ENCODE peak calls at places on chromosomes 16 and 17, in four cellular contexts. One of them, this sample, is unnamed.

GRCh38 chr16:82040296-82040695 is 5.2 kb downstream of the HSD17B2 start:
- DNase-seq in PC-3: no peak
- DNase-seq in A673: no peak
- DNase-seq in GM23248: no peak
- DNase-seq in this sample: no peak

GRCh38 chr17:2374549-2375285 is 26.1 kb downstream of the MNT start:
- DNase-seq in A673: no peak
- DNase-seq in PC-3: no peak
- DNase-seq in GM23248: no peak
- DNase-seq in this sample: no peak

GRCh38 chr17:12996357-12996756 is 21.5 kb downstream of the ELAC2 start:
- DNase-seq in A673: no peak
- DNase-seq in GM23248: no peak
- DNase-seq in PC-3: no peak
- DNase-seq in this sample: no peak

GRCh38 chr16:89242795-89243200 is 25.3 kb downstream of the ZNF778 start:
- DNase-seq in PC-3: no peak
- DNase-seq in GM23248: no peak
- DNase-seq in A673: no peak
- DNase-seq in this sample: no peak

GRCh38 chr17:44219636-44220210 is at the start of gene UBTF:
- DNase-seq in PC-3: peak
- DNase-seq in A673: peak
- DNase-seq in GM23248: peak
- DNase-seq in this sample: peak

GRCh38 chr17:66426397-66427033 is 124.1 kb downstream of the PRKCA start:
- DNase-seq in GM23248: peak
- DNase-seq in A673: peak
- DNase-seq in PC-3: peak
- DNase-seq in this sample: peak

GRCh38 chr16:89052824-89053724 is 40.6 kb upstream of the ACSF3 start:
- DNase-seq in PC-3: peak
- DNase-seq in A673: peak
- DNase-seq in GM23248: peak
- DNase-seq in this sample: peak

GRCh38 chr17:2547176-2547575 is 35.5 kb upstream of the METTL16 start:
- DNase-seq in A673: peak
- DNase-seq in GM23248: peak
- DNase-seq in PC-3: peak
- DNase-seq in this sample: peak

GRCh38 chr16:83781-84615 is 6.0 kb downstream of the MPG start:
- DNase-seq in A673: no peak
- DNase-seq in GM23248: peak
- DNase-seq in PC-3: no peak
- DNase-seq in this sample: peak

GRCh38 chr16:11712122-11712521 is 30.5 kb downstream of the TXNDC11 start:
- DNase-seq in GM23248: no peak
- DNase-seq in PC-3: no peak
- DNase-seq in A673: no peak
- DNase-seq in this sample: no peak

GRCh38 chr17:36928450-36929125 is 8.7 kb upstream of the LHX1 start:
- DNase-seq in PC-3: no peak
- DNase-seq in GM23248: no peak
- DNase-seq in A673: no peak
- DNase-seq in this sample: no peak

GRCh38 chr17:65561394-65562205 is at the start of gene AXIN2:
- DNase-seq in GM23248: peak
- DNase-seq in A673: peak
- DNase-seq in PC-3: peak
- DNase-seq in this sample: peak

GRCh38 chr17:40035162-40035559 is 19.0 kb downstream of the MED24 start:
- DNase-seq in A673: peak
- DNase-seq in GM23248: peak
- DNase-seq in PC-3: no peak
- DNase-seq in this sample: peak

GRCh38 chr17:50763716-50764450 is 3.4 kb downstream of the ANKRD40CL start:
- DNase-seq in PC-3: peak
- DNase-seq in A673: peak
- DNase-seq in GM23248: no peak
- DNase-seq in this sample: no peak

GRCh38 chr17:45186955-45187354 is 25.3 kb downstream of the HEXIM2 start:
- DNase-seq in A673: no peak
- DNase-seq in PC-3: no peak
- DNase-seq in GM23248: no peak
- DNase-seq in this sample: no peak

GRCh38 chr16:2815299-2815771 is 1.7 kb upstream of the PRSS21 start:
- DNase-seq in A673: no peak
- DNase-seq in PC-3: no peak
- DNase-seq in GM23248: no peak
- DNase-seq in this sample: no peak

GRCh38 chr16:61179571-61179970 is 856.7 kb downstream of the CDH8 start:
- DNase-seq in GM23248: no peak
- DNase-seq in PC-3: no peak
- DNase-seq in A673: no peak
- DNase-seq in this sample: no peak

GRCh38 chr16:24537474-24538337 is 1.7 kb upstream of the RBBP6 start:
- DNase-seq in PC-3: no peak
- DNase-seq in A673: peak
- DNase-seq in GM23248: peak
- DNase-seq in this sample: no peak

GRCh38 chr16:56107944-56108583 is 83.2 kb upstream of the GNAO1 start:
- DNase-seq in A673: no peak
- DNase-seq in GM23248: no peak
- DNase-seq in PC-3: no peak
- DNase-seq in this sample: no peak

GRCh38 chr17:39357488-39357887 is 43.9 kb downstream of the FBXL20 start:
- DNase-seq in GM23248: no peak
- DNase-seq in PC-3: no peak
- DNase-seq in A673: no peak
- DNase-seq in this sample: peak

GRCh38 chr17:6557040-6557438 is 684 bp upstream of the PITPNM3 start:
- DNase-seq in A673: no peak
- DNase-seq in PC-3: no peak
- DNase-seq in GM23248: no peak
- DNase-seq in this sample: no peak

GRCh38 chr17:6556121-6557039 is at the start of gene PITPNM3:
- DNase-seq in A673: no peak
- DNase-seq in PC-3: peak
- DNase-seq in GM23248: peak
- DNase-seq in this sample: no peak

GRCh38 chr17:6554871-6555330 is 1.5 kb downstream of the PITPNM3 start:
- DNase-seq in A673: no peak
- DNase-seq in PC-3: peak
- DNase-seq in GM23248: no peak
- DNase-seq in this sample: no peak

GRCh38 chr17:6554336-6554735 is 2.0 kb downstream of the PITPNM3 start:
- DNase-seq in GM23248: no peak
- DNase-seq in A673: no peak
- DNase-seq in PC-3: no peak
- DNase-seq in this sample: no peak

DNA sequence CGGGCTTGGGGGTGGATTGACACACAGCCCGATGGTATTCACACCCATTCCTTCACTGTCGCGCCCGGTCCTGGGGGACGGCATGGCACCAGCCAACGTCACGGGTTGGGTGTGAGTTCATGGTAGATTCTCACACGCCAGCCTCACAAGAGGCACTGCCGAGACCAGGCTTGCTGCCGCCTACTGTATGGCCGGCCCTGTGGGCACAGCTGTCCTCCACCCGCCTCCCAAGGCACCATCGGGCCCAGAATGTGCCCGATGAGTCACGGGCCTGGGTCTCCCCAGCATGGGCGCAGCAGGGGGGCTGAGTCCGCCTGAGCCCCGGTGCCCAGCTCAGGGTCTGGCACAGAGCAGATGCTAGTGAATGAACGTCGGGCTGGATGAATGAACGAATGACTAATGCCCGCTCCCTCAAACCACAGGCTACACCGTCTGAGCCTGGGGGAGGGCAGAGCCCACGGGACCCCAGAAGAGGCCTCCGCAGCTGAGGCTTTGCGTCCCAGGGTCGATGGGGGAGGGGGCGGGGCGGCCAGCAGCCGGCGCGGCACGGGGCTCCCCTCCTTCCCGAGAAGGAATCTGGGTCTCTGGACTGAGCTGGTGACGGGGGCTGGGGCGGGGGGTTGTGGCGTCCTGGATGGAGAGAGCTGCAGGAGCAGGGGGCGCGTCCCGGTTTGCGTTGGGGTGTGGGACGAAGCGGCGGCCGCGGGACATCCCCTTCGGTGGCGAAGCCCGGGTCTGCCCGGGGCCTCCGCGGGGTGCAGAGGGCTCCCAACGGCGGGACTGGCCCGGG is 829 bp downstream of the PITPNM3 start:
- DNase-seq in GM23248: peak
- DNase-seq in A673: no peak
- DNase-seq in PC-3: peak
- DNase-seq in this sample: peak
- TF ChIP-seq EZH2 in GM23248: no peak
- TF ChIP-seq EZH2 in A673: no peak
- TF ChIP-seq EZH2 in PC-3: no peak
- TF ChIP-seq EZH2 in this sample: peak

GRCh38 chr17:64022631-64023063 is 2.2 kb upstream of the ICAM2 start:
- DNase-seq in PC-3: no peak
- DNase-seq in GM23248: no peak
- DNase-seq in A673: no peak
- DNase-seq in this sample: no peak

GRCh38 chr17:64017381-64017980 is 3.0 kb downstream of the ICAM2 start:
- DNase-seq in PC-3: peak
- DNase-seq in A673: no peak
- DNase-seq in GM23248: no peak
- DNase-seq in this sample: no peak

GRCh38 chr17:64016974-64017373 is 3.5 kb downstream of the ICAM2 start:
- DNase-seq in PC-3: no peak
- DNase-seq in A673: no peak
- DNase-seq in GM23248: no peak
- DNase-seq in this sample: no peak

GRCh38 chr17:64020068-64020766 is at the start of gene ICAM2:
- DNase-seq in PC-3: no peak
- DNase-seq in GM23248: no peak
- DNase-seq in A673: no peak
- DNase-seq in this sample: no peak

DNA sequence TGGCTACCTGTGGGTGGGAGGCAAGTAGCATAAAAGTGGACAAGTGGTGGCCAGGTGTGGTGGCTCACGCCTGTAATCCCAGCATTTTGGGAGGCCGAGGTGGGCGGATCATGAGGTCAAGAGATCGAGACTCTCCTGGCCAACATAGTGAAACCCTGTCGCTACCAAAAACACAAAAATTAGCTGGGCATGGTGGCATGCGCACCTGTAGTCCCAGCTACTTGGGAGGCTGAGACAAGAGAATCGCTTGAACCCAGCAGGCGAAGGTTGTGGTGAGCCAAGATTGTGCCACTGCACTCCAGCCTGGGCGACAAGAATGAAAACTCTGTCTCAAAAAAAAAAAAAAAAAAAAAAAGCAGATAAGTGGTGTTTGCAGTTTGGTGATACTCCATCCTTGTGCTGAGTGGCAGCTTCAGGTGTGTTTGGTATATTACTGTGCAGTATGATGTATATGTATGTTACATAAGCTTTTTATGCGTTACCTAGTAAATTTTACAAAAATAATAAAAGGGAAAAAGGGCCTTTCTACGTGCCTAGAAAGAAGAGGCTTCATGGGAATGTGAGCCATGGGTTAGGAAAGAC is 856 bp downstream of the ICAM2 start:
- DNase-seq in PC-3: no peak
- DNase-seq in GM23248: no peak
- DNase-seq in A673: no peak
- DNase-seq in this sample: no peak
- H3K4me3 ChIP-seq in PC-3: no peak
- H3K4me3 ChIP-seq in GM23248: no peak
- H3K4me3 ChIP-seq in A673: no peak
- H3K4me3 ChIP-seq in this sample: no peak

DNA sequence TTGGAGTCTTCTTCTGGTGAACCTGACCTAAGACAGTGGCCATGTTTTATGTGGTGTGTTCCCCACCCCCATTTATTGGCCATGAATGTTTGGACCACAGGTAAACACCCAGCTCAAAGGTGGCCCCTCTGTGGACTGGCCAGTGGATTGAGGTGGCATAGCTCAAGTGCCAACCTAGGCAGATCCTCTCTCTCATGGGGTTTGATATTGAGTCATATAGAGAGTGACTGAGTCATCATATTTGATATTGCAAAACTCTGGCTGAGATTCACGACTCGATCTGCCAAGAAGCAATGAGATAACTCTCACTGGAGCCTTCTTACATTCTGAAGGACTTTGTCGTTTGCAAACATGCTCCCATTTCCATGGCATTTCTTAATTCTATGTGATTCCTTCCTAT is 10.5 kb upstream of the TEKT3 start:
- DNase-seq in A673: no peak
- DNase-seq in GM23248: peak
- DNase-seq in PC-3: peak
- DNase-seq in this sample: peak
- H3K27ac ChIP-seq in A673: no peak
- H3K27ac ChIP-seq in GM23248: peak
- H3K27ac ChIP-seq in PC-3: peak
- H3K27ac ChIP-seq in this sample: no peak

GRCh38 chr17:29640981-29641642 is 18.4 kb upstream of the CORO6 start:
- DNase-seq in GM23248: no peak
- DNase-seq in A673: no peak
- DNase-seq in PC-3: no peak
- DNase-seq in this sample: no peak
- TF ChIP-seq EZH2 in GM23248: no peak
- TF ChIP-seq EZH2 in A673: no peak
- TF ChIP-seq EZH2 in PC-3: no peak
- TF ChIP-seq EZH2 in this sample: no peak

DNA sequence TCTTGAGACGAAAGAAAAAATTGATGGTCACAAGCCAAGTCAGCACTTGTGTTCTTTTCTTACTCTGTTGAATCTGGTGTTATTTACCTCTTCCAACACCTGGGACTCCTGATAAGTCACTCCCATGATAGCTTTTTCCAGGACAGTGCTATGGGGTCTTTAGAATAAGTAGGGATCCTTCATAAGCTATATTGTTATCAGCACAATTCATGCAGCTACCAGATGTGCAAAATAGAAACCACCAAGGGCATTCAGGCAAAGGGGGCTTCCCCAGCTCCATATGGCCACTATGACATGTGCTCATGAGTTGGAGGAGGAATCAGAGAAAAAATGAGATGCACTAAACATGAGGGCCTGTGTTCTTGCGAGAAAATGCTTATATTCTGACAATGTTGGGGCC is 9.5 kb upstream of the SKAP1 start:
- DNase-seq in PC-3: no peak
- DNase-seq in A673: no peak
- DNase-seq in GM23248: no peak
- DNase-seq in this sample: no peak
- H3K4me3 ChIP-seq in PC-3: no peak
- H3K4me3 ChIP-seq in A673: no peak
- H3K4me3 ChIP-seq in GM23248: no peak
- H3K4me3 ChIP-seq in this sample: no peak